ENCODE peak calls at places on chromosomes 5 and 9, in eight cellular contexts. H is non-pigmented ciliary epithelial cell; G is EH; K is AG09319; Q is activated naive CD4-positive, alpha-beta T cell; M is T-helper 2 cell; S is D341Med; T is stomach. U is an unnamed sample.

GRCh38 chr9:133935328-133936040 is 56.6 kb downstream of the VAV2 start:
- DNase-seq in H (peak; percentile 19), G (peak; percentile 54), K (no peak), Q (no peak), M (no peak), S (no peak), T (peak; percentile 79), U (no peak)

GRCh38 chr9:126471084-126471611 is 142.6 kb upstream of the LMX1B start:
- DNase-seq in H (no peak), G (peak; percentile 88), K (peak; percentile 24), Q (peak; percentile 35), M (peak; percentile 92), S (no peak), T (peak; percentile 72), U (no peak)

GRCh38 chr5:65837139-65837538 is 89.2 kb upstream of the ERBIN start:
- DNase-seq in H (peak; percentile 66), G (peak; percentile 76), K (no peak), Q (no peak), M (no peak), S (no peak), T (no peak), U (no peak)

GRCh38 chr5:61455179-61456006 is 123.3 kb downstream of the ZSWIM6 start:
- DNase-seq in H (no peak), G (no peak), K (no peak), Q (no peak), M (no peak), S (no peak), T (peak; percentile 45), U (no peak)

GRCh38 chr5:109170629-109171350 is 239.0 kb downstream of the PJA2 start:
- DNase-seq in H (no peak), G (no peak), K (no peak), Q (no peak), M (no peak), S (no peak), T (no peak), U (no peak)

GRCh38 chr5:7842531-7842930 is 8.4 kb downstream of the CFAP90 start:
- DNase-seq in H (no peak), G (no peak), K (no peak), Q (no peak), M (no peak), S (no peak), T (no peak), U (no peak)

GRCh38 chr5:140346348-140347221 is at the start of gene HBEGF:
- DNase-seq in H (no peak), G (peak; percentile 78), K (no peak), Q (peak; percentile 39), M (peak; percentile 15), S (peak; percentile 92), T (peak; percentile 93), U (peak; percentile 78)

GRCh38 chr5:107359916-107360234 is 310.9 kb downstream of the EFNA5 start:
- DNase-seq in H (no peak), G (no peak), K (no peak), Q (no peak), M (no peak), S (no peak), T (no peak), U (no peak)

GRCh38 chr9:20804476-20805253 is 120.6 kb downstream of the FOCAD start:
- DNase-seq in H (no peak), G (no peak), K (no peak), Q (no peak), M (no peak), S (no peak), T (no peak), U (no peak)

GRCh38 chr5:124162782-124163532 is 583.5 kb downstream of the ZNF608 start:
- DNase-seq in H (no peak), G (no peak), K (no peak), Q (no peak), M (no peak), S (no peak), T (peak; percentile 70), U (no peak)

GRCh38 chr5:68458416-68458815 is 242.9 kb downstream of the PIK3R1 start:
- DNase-seq in H (no peak), G (no peak), K (no peak), Q (peak; percentile 4), M (no peak), S (no peak), T (no peak), U (no peak)

GRCh38 chr9:131227112-131228058 is 48.9 kb downstream of the FAM78A start:
- DNase-seq in H (no peak), G (peak; percentile 12), K (no peak), Q (no peak), M (no peak), S (no peak), T (peak; percentile 44), U (no peak)

GRCh38 chr9:133135193-133135745 is 14.2 kb upstream of the RALGDS start:
- DNase-seq in H (no peak), G (peak; percentile 87), K (no peak), Q (no peak), M (no peak), S (no peak), T (peak; percentile 87), U (no peak)